ENCODE peak calls at places on chromosomes 16 and 17, in six cellular contexts. O is A549, Y is IMR-90, R is esophagus muscularis mucosa, B is stomach, C is cardiac muscle cell. N is an unnamed sample.
A peak's percentile ranks its signal among the peaks of the same experiment; 100 is the strongest.

GRCh38 chr17:39239640-39240314 is 14.0 kb upstream of the STAC2 start:
- DNase-seq in R (no peak), O (peak; percentile 68), C (no peak), Y (no peak), B (peak; percentile 78), N (peak; percentile 58)

GRCh38 chr16:51433597-51433996 is 282.5 kb upstream of the SALL1 start:
- DNase-seq in B (no peak), Y (no peak), C (peak; percentile 16), R (no peak), O (no peak), N (no peak)

GRCh38 chr16:11799509-11800384 is 2.7 kb upstream of the ZC3H7A start:
- DNase-seq in R (no peak), Y (no peak), B (no peak), O (no peak), C (no peak), N (no peak)

GRCh38 chr17:28532063-28532960 is 20.1 kb downstream of the UNC119 start:
- DNase-seq in B (no peak), C (no peak), O (no peak), R (no peak), Y (peak; percentile 21), N (no peak)

GRCh38 chr17:31832748-31833147 is 26.3 kb downstream of the COPRS start:
- DNase-seq in R (no peak), C (no peak), B (no peak), Y (no peak), O (no peak), N (peak; percentile 80)

GRCh38 chr16:15948532-15949209 is 745 bp upstream of the ABCC1 start:
- DNase-seq in R (no peak), C (no peak), B (no peak), O (no peak), Y (no peak), N (no peak)

GRCh38 chr16:7566360-7566759 is 233.7 kb downstream of the RBFOX1 start:
- DNase-seq in Y (no peak), O (no peak), R (no peak), C (no peak), B (no peak), N (no peak)

GRCh38 chr17:72609501-72609900 is 483.0 kb downstream of the SLC39A11 start:
- DNase-seq in B (peak; percentile 42), Y (peak; percentile 38), C (no peak), O (peak; percentile 64), R (no peak), N (no peak)

GRCh38 chr16:80459331-80459777 is 81.4 kb upstream of the DYNLRB2 start:
- DNase-seq in R (no peak), C (peak; percentile 32), B (no peak), Y (no peak), O (no peak), N (peak; percentile 32)

GRCh38 chr16:4327782-4328579 is 12.1 kb downstream of the GLIS2 start:
- DNase-seq in O (no peak), B (peak; percentile 83), R (peak; percentile 96), Y (peak; percentile 69), C (peak; percentile 85), N (peak; percentile 89)

GRCh38 chr17:10021239-10021638 is 116.2 kb upstream of the RCVRN start:
- DNase-seq in R (no peak), C (peak; percentile 36), Y (peak; percentile 20), B (peak; percentile 36), O (no peak), N (peak; percentile 64)

GRCh38 chr17:29838961-29839360 is 91.1 kb downstream of the SSH2 start:
- DNase-seq in Y (peak; percentile 44), R (no peak), B (no peak), O (no peak), C (peak; percentile 34), N (no peak)

GRCh38 chr16:19119564-19119963 is 5.8 kb downstream of the ITPRIPL2 start:
- DNase-seq in Y (peak; percentile 91), O (no peak), B (no peak), R (no peak), C (peak; percentile 83), N (no peak)

GRCh38 chr17:40926341-40926740 is 11.1 kb downstream of the KRT23 start:
- DNase-seq in Y (no peak), O (no peak), R (no peak), B (no peak), C (no peak), N (no peak)

GRCh38 chr17:16477666-16478065 is 14.3 kb downstream of the LRRC75A start:
- DNase-seq in O (no peak), B (no peak), Y (no peak), R (no peak), C (no peak), N (no peak)

GRCh38 chr17:16478693-16479092 is 13.3 kb downstream of the LRRC75A start:
- DNase-seq in O (no peak), Y (no peak), B (no peak), R (no peak), C (no peak), N (no peak)

GRCh38 chr17:16479264-16479663 is 12.7 kb downstream of the LRRC75A start:
- DNase-seq in C (no peak), Y (no peak), O (no peak), R (no peak), B (no peak), N (no peak)

GRCh38 chr17:16475196-16475704 is 16.7 kb downstream of the LRRC75A start:
- DNase-seq in Y (no peak), O (no peak), C (no peak), R (no peak), B (no peak), N (no peak)

GRCh38 chr17:16477255-16477654 is 14.7 kb downstream of the LRRC75A start:
- DNase-seq in C (peak; percentile 92), B (no peak), Y (peak; percentile 89), R (no peak), O (peak; percentile 88), N (peak; percentile 57)
- H3K27ac ChIP-seq in C (peak overlapping the region; percentile 48), B (peak overlapping the region; percentile 54), Y (peak overlapping the region; percentile 83), R (peak overlapping the region; percentile 52), O (peak overlapping the region; percentile 89), N (peak overlapping the region; percentile 66)

GRCh38 chr17:17675416-17675815 is 5.8 kb upstream of the RAI1 start:
- DNase-seq in B (no peak), C (no peak), O (no peak), Y (no peak), R (no peak), N (no peak)

GRCh38 chr17:17677299-17678040 is 3.8 kb upstream of the RAI1 start:
- DNase-seq in C (no peak), R (no peak), B (no peak), O (no peak), Y (no peak), N (no peak)

GRCh38 chr17:17679243-17679642 is 2.0 kb upstream of the RAI1 start:
- DNase-seq in B (no peak), C (no peak), Y (no peak), O (no peak), R (no peak), N (no peak)

GRCh38 chr17:17676752-17677151 is 4.5 kb upstream of the RAI1 start:
- DNase-seq in R (no peak), O (no peak), C (no peak), B (no peak), Y (no peak), N (no peak)

DNA sequence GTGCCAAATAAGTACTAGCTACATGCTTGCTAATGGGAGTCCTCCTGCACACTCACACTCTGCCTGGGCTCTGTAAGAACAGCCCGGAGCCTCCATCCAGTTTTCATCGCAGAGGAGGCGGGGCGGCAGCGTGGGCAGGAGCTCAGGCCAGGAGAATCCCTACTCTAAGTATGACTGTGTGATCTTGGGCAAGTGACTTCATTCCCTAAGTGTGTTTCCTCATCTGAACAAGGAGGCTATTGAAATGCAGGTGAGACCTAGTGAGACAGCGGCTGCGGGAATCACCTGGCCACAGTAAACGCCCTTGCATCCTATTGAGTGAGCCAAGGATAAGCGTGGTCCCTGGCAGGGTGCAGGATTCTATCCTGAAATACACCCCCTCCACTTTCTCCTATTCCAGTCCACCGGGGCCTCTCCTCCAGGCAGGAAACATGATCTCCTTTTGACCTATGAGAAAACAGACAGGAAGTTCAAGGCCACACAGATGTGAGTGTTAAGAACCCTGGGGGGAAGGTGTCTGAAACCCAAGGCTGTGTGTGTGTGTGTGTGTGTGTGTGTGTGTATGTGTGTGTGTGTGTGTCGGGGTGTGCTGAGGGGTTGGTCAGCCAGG is 5.2 kb upstream of the RAI1 start:
- DNase-seq in O (no peak), B (no peak), C (no peak), Y (peak; percentile 52), R (no peak), N (no peak)
- H3K27ac ChIP-seq in O (no peak overlapping the region), B (no peak overlapping the region), C (no peak overlapping the region), Y (no peak overlapping the region), R (no peak overlapping the region), N (no peak overlapping the region)

GRCh38 chr17:78682363-78682762 is 99.7 kb downstream of the CYTH1 start:
- DNase-seq in O (no peak), C (no peak), R (no peak), B (no peak), Y (no peak), N (no peak)

GRCh38 chr17:78680436-78680835 is 101.6 kb downstream of the CYTH1 start:
- DNase-seq in B (no peak), Y (no peak), R (no peak), O (no peak), C (peak; percentile 53), N (no peak)

GRCh38 chr17:78687125-78687524 is 94.9 kb downstream of the CYTH1 start:
- DNase-seq in O (no peak), C (no peak), R (no peak), Y (no peak), B (no peak), N (no peak)

GRCh38 chr17:78683031-78683961 is 98.8 kb downstream of the CYTH1 start:
- DNase-seq in B (no peak), C (no peak), O (no peak), Y (no peak), R (no peak), N (no peak)

DNA sequence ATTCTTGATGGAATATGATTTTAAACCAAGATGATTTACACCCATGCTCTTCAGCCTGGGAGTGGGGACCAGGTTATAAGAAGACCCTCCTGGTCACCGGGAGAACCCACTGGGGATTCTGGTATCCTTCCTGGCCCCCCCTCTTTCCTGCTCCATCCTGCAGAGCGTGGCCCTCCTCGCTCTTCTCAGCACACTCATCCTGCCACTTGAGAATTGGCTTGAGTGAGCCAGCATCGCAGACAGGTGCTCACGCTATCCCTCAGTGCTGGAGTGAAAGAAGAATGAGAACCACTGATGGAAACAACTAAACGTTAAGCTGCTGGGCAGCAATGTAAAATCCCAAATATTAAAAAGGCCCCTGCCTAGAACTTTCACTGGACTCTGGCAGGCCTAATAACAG is 98.0 kb downstream of the CYTH1 start:
- DNase-seq in B (no peak), Y (no peak), C (no peak), O (no peak), R (no peak), N (no peak)
- H3K27ac ChIP-seq in B (no peak overlapping the region), Y (no peak overlapping the region), C (no peak overlapping the region), O (peak overlapping the region; percentile 57), R (no peak overlapping the region), N (no peak overlapping the region)

DNA sequence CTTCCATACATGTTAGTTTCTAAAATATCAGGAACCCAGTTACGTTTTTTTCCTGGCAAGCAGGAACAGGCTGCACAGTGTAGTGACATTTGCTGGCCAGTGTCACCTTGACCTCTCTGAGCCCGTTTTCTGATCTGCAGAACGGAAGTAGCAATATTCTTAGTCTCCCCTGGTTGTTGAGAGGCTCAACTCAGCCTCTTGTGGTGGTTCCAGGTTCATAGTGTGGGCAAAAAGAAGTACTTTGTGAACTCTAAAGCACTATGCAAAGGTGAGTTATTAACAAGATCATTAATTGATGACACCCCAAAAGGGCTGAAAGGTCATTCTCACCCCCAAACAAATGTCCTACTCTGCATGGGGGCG is 15.7 kb downstream of the IGF2BP1 start:
- DNase-seq in Y (no peak), B (no peak), C (no peak), R (no peak), O (no peak), N (no peak)
- H3K27ac ChIP-seq in Y (no peak overlapping the region), B (no peak overlapping the region), C (peak overlapping the region; percentile 98), R (no peak overlapping the region), O (peak overlapping the region; percentile 81), N (no peak overlapping the region)

GRCh38 chr17:15882058-15882720 is 62.7 kb upstream of the ADORA2B start:
- DNase-seq in R (no peak), Y (no peak), C (no peak), O (no peak), B (no peak), N (no peak)
- H3K27ac ChIP-seq in R (no peak overlapping the region), Y (no peak overlapping the region), C (no peak overlapping the region), O (peak overlapping the region; percentile 45), B (no peak overlapping the region), N (no peak overlapping the region)

N was measured in testis.